ENCODE peak calls at places on chromosomes 2 and 18, in seven cellular contexts. M, N, O, A, F, X and P are unnamed samples.

GRCh38 chr18:61803393-61803792 is 89.4 kb downstream of the RNF152 start:
- DNase-seq in M (no peak), N (no peak), O (no peak), A (no peak), F (no peak), X (no peak), P (no peak)

GRCh38 chr2:893311-893710 is 57.3 kb upstream of the SNTG2 start:
- DNase-seq in M (no peak), N (no peak), O (peak; percentile 35), A (no peak), F (no peak), X (no peak), P (no peak)

GRCh38 chr2:152613235-152613634 is 104.0 kb downstream of the PRPF40A start:
- DNase-seq in M (no peak), N (no peak), O (no peak), A (no peak), F (no peak), X (peak; percentile 41), P (no peak)

GRCh38 chr2:48126180-48126579 is 219.9 kb upstream of the FBXO11 start:
- DNase-seq in M (peak; percentile 47), N (no peak), O (no peak), A (no peak), F (no peak), X (peak; percentile 75), P (peak; percentile 86)

GRCh38 chr2:43220982-43221659 is 5.3 kb downstream of the ZFP36L2 start:
- DNase-seq in M (peak; percentile 87), N (peak; percentile 92), O (peak; percentile 50), A (peak; percentile 61), F (no peak), X (peak; percentile 95), P (peak; percentile 93)

GRCh38 chr2:45918816-45919655 is 267.6 kb downstream of the PRKCE start:
- DNase-seq in M (no peak), N (no peak), O (peak; percentile 52), A (no peak), F (no peak), X (no peak), P (no peak)

GRCh38 chr2:108215794-108216211 is 24.0 kb upstream of the SULT1C3 start:
- DNase-seq in M (no peak), N (no peak), O (peak; percentile 56), A (no peak), F (peak; percentile 46), X (peak; percentile 51), P (no peak)

GRCh38 chr18:10776493-10776892 is 250.7 kb downstream of the NAPG start:
- DNase-seq in M (no peak), N (no peak), O (no peak), A (no peak), F (no peak), X (no peak), P (no peak)

GRCh38 chr2:109380502-109381326 is 233.1 kb downstream of the SEPTIN10 start:
- DNase-seq in M (no peak), N (peak; percentile 66), O (peak; percentile 13), A (no peak), F (no peak), X (peak; percentile 73), P (peak; percentile 6)

GRCh38 chr18:56702946-56703345 is 51.8 kb downstream of the WDR7 start:
- DNase-seq in M (no peak), N (no peak), O (no peak), A (no peak), F (peak; percentile 3), X (peak; percentile 50), P (no peak)

GRCh38 chr2:19868705-19869550 is 32.9 kb downstream of the TTC32 start:
- DNase-seq in M (peak; percentile 55), N (peak; percentile 90), O (peak; percentile 54), A (peak; percentile 80), F (no peak), X (no peak), P (peak; percentile 57)

GRCh38 chr2:118529931-118530330 is 317.5 kb downstream of the EN1 start:
- DNase-seq in M (no peak), N (no peak), O (no peak), A (no peak), F (no peak), X (no peak), P (no peak)

GRCh38 chr2:7619203-7619602 is 702.0 kb downstream of the RNF144A start:
- DNase-seq in M (no peak), N (no peak), O (no peak), A (no peak), F (no peak), X (no peak), P (no peak)

GRCh38 chr2:174122185-174122584 is 126.1 kb downstream of the OLA1 start:
- DNase-seq in M (no peak), N (no peak), O (no peak), A (no peak), F (no peak), X (peak; percentile 27), P (no peak)

GRCh38 chr18:58080516-58080915 is 36.5 kb downstream of the NEDD4L start:
- DNase-seq in M (no peak), N (peak; percentile 45), O (no peak), A (no peak), F (no peak), X (no peak), P (no peak)

GRCh38 chr2:7841751-7842150 is 840.1 kb upstream of the ID2 start:
- DNase-seq in M (no peak), N (no peak), O (no peak), A (no peak), F (no peak), X (no peak), P (no peak)

GRCh38 chr2:37005118-37005868 is 39.0 kb upstream of the STRN start:
- DNase-seq in M (no peak), N (no peak), O (no peak), A (no peak), F (no peak), X (peak; percentile 23), P (no peak)
- TF ChIP-seq CTCF in M (no peak), N (no peak), O (no peak), A (peak; percentile 83), F (peak; percentile 43), X (peak; percentile 21), P (no peak)

DNA sequence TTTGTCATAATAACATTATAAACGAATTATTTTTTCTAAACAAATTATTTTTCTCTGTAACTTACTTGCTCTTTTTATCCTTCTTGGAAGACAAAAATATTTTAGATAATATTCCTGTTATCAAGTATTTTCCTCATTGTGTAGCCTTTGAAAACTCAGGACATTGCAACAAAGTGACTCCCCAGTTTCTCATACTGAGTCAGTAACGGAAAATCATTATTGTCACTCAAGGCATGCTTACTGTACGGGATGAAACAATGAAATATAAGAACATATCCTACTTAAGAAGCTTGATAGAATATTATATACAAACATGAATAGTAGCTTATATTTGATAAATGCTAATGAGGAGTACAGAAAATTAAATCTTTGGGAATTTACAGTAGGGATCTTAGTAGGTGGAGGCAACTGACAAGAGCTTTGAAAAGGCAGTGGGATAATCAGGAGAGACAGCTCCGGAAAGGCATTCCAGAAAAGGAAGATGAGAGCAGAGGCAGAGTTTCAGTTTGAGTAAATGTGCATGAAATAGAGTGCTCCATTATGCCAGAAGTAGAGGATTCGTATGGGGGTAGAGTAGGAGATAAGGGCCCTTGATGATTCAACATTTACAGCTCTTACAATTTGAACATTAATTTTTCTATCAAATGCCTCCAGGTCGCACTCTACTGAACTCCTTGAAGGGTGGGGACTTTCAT is 14.0 kb upstream of the YES1 start:
- DNase-seq in M (no peak), N (no peak), O (no peak), A (no peak), F (no peak), X (no peak), P (no peak)
- TF ChIP-seq POLR2A in M (no peak), N (no peak), O (no peak), A (no peak), F (no peak), X (no peak), P (no peak)

GRCh38 chr2:97704989-97705388 is 8.4 kb upstream of the ZAP70 start:
- DNase-seq in M (no peak), N (peak; percentile 48), O (peak; percentile 2), A (no peak), F (no peak), X (no peak), P (no peak)

GRCh38 chr2:97707428-97708380 is 5.7 kb upstream of the ZAP70 start:
- DNase-seq in M (no peak), N (peak; percentile 71), O (peak; percentile 31), A (no peak), F (no peak), X (no peak), P (no peak)

GRCh38 chr2:97708608-97709007 is 4.8 kb upstream of the ZAP70 start:
- DNase-seq in M (no peak), N (peak; percentile 42), O (no peak), A (no peak), F (no peak), X (no peak), P (no peak)

GRCh38 chr2:97706112-97706511 is 7.3 kb upstream of the ZAP70 start:
- DNase-seq in M (no peak), N (peak; percentile 61), O (no peak), A (no peak), F (no peak), X (no peak), P (no peak)

DNA sequence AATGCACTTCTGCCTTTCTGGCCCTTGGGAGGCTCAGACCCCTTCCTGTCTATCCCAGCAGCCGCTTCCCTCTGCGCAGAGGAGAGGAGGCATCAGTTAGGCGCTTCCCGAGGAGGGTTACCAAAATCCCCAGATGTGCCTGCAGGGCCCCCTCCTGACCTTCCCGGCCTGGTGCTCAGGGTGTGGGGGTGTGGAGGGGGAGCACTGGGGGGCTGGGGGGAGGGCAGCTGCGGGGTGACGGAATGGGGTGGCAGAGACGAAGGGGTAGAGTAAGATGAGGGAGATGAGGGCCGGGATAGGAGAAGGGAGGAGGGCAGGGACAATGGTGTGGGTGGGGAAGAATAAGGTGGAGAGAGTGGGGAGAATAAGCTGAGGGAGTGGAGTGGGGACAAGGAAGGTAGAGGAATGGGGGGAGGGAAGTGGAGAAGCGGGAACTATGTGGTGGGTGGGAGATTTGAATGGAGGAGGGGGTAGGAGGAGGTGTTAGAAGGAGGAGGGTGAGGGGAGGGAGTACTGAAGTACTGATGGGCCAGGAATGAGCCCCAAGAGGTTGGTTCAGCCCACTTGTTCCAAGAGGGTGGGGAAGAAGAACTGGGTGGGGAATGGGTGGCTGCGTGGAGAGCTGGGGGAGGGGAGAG is 6.5 kb upstream of the ZAP70 start:
- DNase-seq in M (no peak), N (peak; percentile 52), O (no peak), A (no peak), F (no peak), X (no peak), P (no peak)
- TF ChIP-seq CTCF in M (no peak), N (no peak), O (no peak), A (no peak), F (no peak), X (no peak), P (no peak)

GRCh38 chr2:231668981-231669380 is 39.3 kb upstream of the PTMA start:
- DNase-seq in M (no peak), N (no peak), O (no peak), A (no peak), F (no peak), X (no peak), P (no peak)

GRCh38 chr2:231666171-231667095 is 41.9 kb upstream of the PTMA start:
- DNase-seq in M (peak; percentile 98), N (peak; percentile 98), O (peak; percentile 96), A (peak; percentile 74), F (peak; percentile 80), X (peak; percentile 91), P (peak; percentile 93)

GRCh38 chr2:231665208-231665921 is 43.0 kb upstream of the PTMA start:
- DNase-seq in M (no peak), N (no peak), O (no peak), A (no peak), F (no peak), X (no peak), P (no peak)

GRCh38 chr2:231667096-231667427 is 41.3 kb upstream of the PTMA start:
- DNase-seq in M (no peak), N (no peak), O (no peak), A (no peak), F (no peak), X (no peak), P (no peak)

GRCh38 chr2:231667497-231667896 is 40.8 kb upstream of the PTMA start:
- DNase-seq in M (no peak), N (no peak), O (no peak), A (peak; percentile 17), F (no peak), X (no peak), P (no peak)
- TF ChIP-seq POLR2A in M (no peak), N (no peak), O (no peak), A (no peak), F (no peak), X (no peak), P (no peak)